ENCODE peak calls at places on chromosomes 7 and 10, in four cellular contexts. One of them, this sample, is unnamed.

GRCh38 chr10:15843705-15844104 is 16.6 kb downstream of the MINDY3 start:
- DNase-seq in transverse colon: no peak
- DNase-seq in AG04450: no peak
- DNase-seq in HL-60: no peak
- DNase-seq in this sample: no peak

GRCh38 chr10:73044378-73045285 is 52.0 kb downstream of the P4HA1 start:
- DNase-seq in transverse colon: no peak
- DNase-seq in AG04450: peak
- DNase-seq in HL-60: no peak
- DNase-seq in this sample: peak

GRCh38 chr7:124989911-124990310 is 60.3 kb upstream of the POT1 start:
- DNase-seq in transverse colon: no peak
- DNase-seq in AG04450: no peak
- DNase-seq in HL-60: no peak
- DNase-seq in this sample: no peak

GRCh38 chr10:86265877-86266259 is 100.7 kb downstream of the GRID1 start:
- DNase-seq in transverse colon: no peak
- DNase-seq in AG04450: no peak
- DNase-seq in HL-60: no peak
- DNase-seq in this sample: no peak

GRCh38 chr7:129515381-129515780 is 13.1 kb downstream of the SMKR1 start:
- DNase-seq in transverse colon: no peak
- DNase-seq in AG04450: no peak
- DNase-seq in HL-60: no peak
- DNase-seq in this sample: no peak

GRCh38 chr7:141928147-141928894 is 12.1 kb downstream of the OR9A4 start:
- DNase-seq in transverse colon: no peak
- DNase-seq in AG04450: no peak
- DNase-seq in HL-60: peak
- DNase-seq in this sample: no peak

GRCh38 chr10:79280956-79281355 is 66.3 kb upstream of the PPIF start:
- DNase-seq in transverse colon: no peak
- DNase-seq in AG04450: no peak
- DNase-seq in HL-60: no peak
- DNase-seq in this sample: no peak

GRCh38 chr10:119299531-119299930 is 92.2 kb downstream of the GRK5 start:
- DNase-seq in transverse colon: no peak
- DNase-seq in AG04450: no peak
- DNase-seq in HL-60: peak
- DNase-seq in this sample: no peak

GRCh38 chr7:40493609-40494041 is 358.8 kb downstream of the SUGCT start:
- DNase-seq in transverse colon: no peak
- DNase-seq in AG04450: no peak
- DNase-seq in HL-60: no peak
- DNase-seq in this sample: no peak

GRCh38 chr7:49119706-49120105 is 195.4 kb downstream of the CDC14C start:
- DNase-seq in transverse colon: no peak
- DNase-seq in AG04450: no peak
- DNase-seq in HL-60: no peak
- DNase-seq in this sample: no peak

GRCh38 chr10:112006407-112006806 is 177.2 kb downstream of the GPAM start:
- DNase-seq in transverse colon: no peak
- DNase-seq in AG04450: no peak
- DNase-seq in HL-60: no peak
- DNase-seq in this sample: no peak

GRCh38 chr10:63206997-63207952 is 74.1 kb downstream of the NRBF2 start:
- DNase-seq in transverse colon: no peak
- DNase-seq in AG04450: peak
- DNase-seq in HL-60: peak
- DNase-seq in this sample: peak

GRCh38 chr7:117008849-117009531 is 55.7 kb downstream of the ST7 start:
- DNase-seq in transverse colon: no peak
- DNase-seq in AG04450: no peak
- DNase-seq in HL-60: peak
- DNase-seq in this sample: no peak

GRCh38 chr10:117781216-117781836 is 238.8 kb downstream of the EMX2 start:
- DNase-seq in transverse colon: no peak
- DNase-seq in AG04450: no peak
- DNase-seq in HL-60: no peak
- DNase-seq in this sample: no peak

GRCh38 chr7:604884-605531 is 85.4 kb upstream of the PDGFA start:
- DNase-seq in transverse colon: no peak
- DNase-seq in AG04450: no peak
- DNase-seq in HL-60: no peak
- DNase-seq in this sample: no peak

GRCh38 chr10:35004651-35005050 is 85.5 kb downstream of the CUL2 start:
- DNase-seq in transverse colon: no peak
- DNase-seq in AG04450: no peak
- DNase-seq in HL-60: peak
- DNase-seq in this sample: no peak

GRCh38 chr7:129553861-129554530 is 51.7 kb downstream of the SMKR1 start:
- DNase-seq in transverse colon: no peak
- DNase-seq in AG04450: no peak
- DNase-seq in HL-60: peak
- DNase-seq in this sample: no peak

GRCh38 chr10:112778579-112778978 is 171.5 kb upstream of the TCF7L2 start:
- DNase-seq in transverse colon: no peak
- DNase-seq in AG04450: no peak
- DNase-seq in HL-60: no peak
- DNase-seq in this sample: no peak

GRCh38 chr7:111756687-111757178 is 194.4 kb upstream of the IMMP2L start:
- DNase-seq in transverse colon: peak
- DNase-seq in AG04450: peak
- DNase-seq in HL-60: peak
- DNase-seq in this sample: peak

GRCh38 chr7:38451840-38452239 is 178.4 kb upstream of the TARP start:
- DNase-seq in transverse colon: no peak
- DNase-seq in AG04450: no peak
- DNase-seq in HL-60: no peak
- DNase-seq in this sample: no peak

GRCh38 chr7:44057181-44057848 is 8.1 kb downstream of the PGAM2 start:
- DNase-seq in transverse colon: no peak
- DNase-seq in AG04450: no peak
- DNase-seq in HL-60: no peak
- DNase-seq in this sample: no peak

GRCh38 chr10:90964781-90965462 is 44.0 kb upstream of the ANKRD1 start:
- DNase-seq in transverse colon: no peak
- DNase-seq in AG04450: no peak
- DNase-seq in HL-60: no peak
- DNase-seq in this sample: no peak

GRCh38 chr7:157550300-157551275 is 213.8 kb downstream of the DNAJB6 start:
- DNase-seq in transverse colon: no peak
- DNase-seq in AG04450: no peak
- DNase-seq in HL-60: peak
- DNase-seq in this sample: no peak

GRCh38 chr10:27986831-27987230 is 12.0 kb downstream of the ODAD2 start:
- DNase-seq in transverse colon: no peak
- DNase-seq in AG04450: no peak
- DNase-seq in HL-60: no peak
- DNase-seq in this sample: no peak

GRCh38 chr10:43218206-43218950 is 48.5 kb downstream of the RASGEF1A start:
- DNase-seq in transverse colon: no peak
- DNase-seq in AG04450: no peak
- DNase-seq in HL-60: no peak
- DNase-seq in this sample: peak

GRCh38 chr10:113558336-113558735 is 5.5 kb downstream of the HABP2 start:
- DNase-seq in transverse colon: no peak
- DNase-seq in AG04450: no peak
- DNase-seq in HL-60: no peak
- DNase-seq in this sample: no peak

GRCh38 chr10:124568858-124569622 is 107.4 kb downstream of the LHPP start:
- DNase-seq in transverse colon: no peak
- DNase-seq in AG04450: no peak
- DNase-seq in HL-60: no peak
- DNase-seq in this sample: no peak
- TF ChIP-seq CTCF in transverse colon: no peak
- TF ChIP-seq CTCF in AG04450: no peak
- TF ChIP-seq CTCF in HL-60: no peak
- TF ChIP-seq CTCF in this sample: no peak

GRCh38 chr7:17530249-17530648 is 231.8 kb downstream of the AHR start:
- DNase-seq in transverse colon: no peak
- DNase-seq in AG04450: no peak
- DNase-seq in HL-60: no peak
- DNase-seq in this sample: no peak

GRCh38 chr7:17532861-17533404 is 234.5 kb downstream of the AHR start:
- DNase-seq in transverse colon: no peak
- DNase-seq in AG04450: no peak
- DNase-seq in HL-60: no peak
- DNase-seq in this sample: no peak

GRCh38 chr7:17528636-17529035 is 230.2 kb downstream of the AHR start:
- DNase-seq in transverse colon: no peak
- DNase-seq in AG04450: no peak
- DNase-seq in HL-60: no peak
- DNase-seq in this sample: no peak

GRCh38 chr7:17534348-17534747 is 235.9 kb downstream of the AHR start:
- DNase-seq in transverse colon: no peak
- DNase-seq in AG04450: no peak
- DNase-seq in HL-60: no peak
- DNase-seq in this sample: no peak

DNA sequence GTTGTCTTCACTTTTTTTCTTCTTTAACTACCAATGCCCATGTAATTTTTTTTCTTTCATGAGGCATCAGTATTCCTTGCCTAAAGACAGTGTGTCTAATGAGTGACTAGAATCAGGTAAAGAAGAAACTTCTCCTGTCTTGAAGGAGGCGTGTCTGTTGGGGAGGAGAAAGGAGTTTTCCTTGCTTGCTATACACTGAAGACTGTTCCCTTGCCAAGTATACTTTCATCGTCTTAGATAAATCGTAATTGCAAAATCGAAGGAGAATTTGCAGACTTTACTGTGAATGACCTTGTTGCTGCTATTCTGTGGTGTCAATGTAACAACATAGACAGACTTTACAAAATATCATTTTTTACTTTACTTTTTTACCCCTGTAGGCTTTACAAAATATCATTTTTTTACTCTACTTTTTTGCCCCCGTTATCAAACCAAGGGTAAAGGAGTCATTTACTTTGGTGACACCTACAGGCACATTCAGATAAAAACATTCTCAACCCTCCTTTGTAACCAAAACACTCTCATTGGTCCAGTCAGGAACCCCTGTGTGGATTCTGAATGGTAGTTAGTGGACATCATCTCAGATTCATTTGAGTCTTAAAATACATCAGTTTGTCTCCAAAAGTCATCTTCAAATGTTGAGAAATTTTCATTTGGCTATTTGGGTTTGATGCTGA is 232.4 kb downstream of the AHR start:
- DNase-seq in transverse colon: no peak
- DNase-seq in AG04450: no peak
- DNase-seq in HL-60: no peak
- DNase-seq in this sample: no peak
- TF ChIP-seq CTCF in transverse colon: peak
- TF ChIP-seq CTCF in AG04450: peak
- TF ChIP-seq CTCF in HL-60: no peak
- TF ChIP-seq CTCF in this sample: no peak

DNA sequence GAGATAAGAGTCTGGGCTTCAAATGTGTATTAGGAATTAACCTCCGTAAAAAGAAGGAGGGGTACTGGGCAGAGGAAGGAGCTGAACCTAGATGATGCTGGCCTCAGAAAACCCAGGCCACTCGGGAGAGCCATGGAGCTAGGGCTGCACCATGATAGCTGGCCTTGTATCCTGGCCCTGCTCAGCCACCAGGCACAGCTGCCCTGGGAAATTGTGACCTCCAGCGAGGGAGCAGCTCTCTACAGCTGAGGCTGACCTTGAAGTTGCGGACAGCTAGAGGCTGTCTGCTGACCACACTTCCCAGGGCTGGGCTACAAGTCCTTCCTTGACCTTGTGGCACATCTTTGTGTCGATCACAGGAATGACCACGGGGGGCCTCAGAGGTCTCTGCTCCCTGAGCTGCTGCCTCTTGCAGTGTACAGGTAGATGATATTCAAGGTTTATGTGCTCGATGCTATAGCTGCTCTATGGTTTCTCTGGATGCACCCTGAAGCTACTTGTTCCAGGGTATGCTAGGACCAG is 38.3 kb upstream of the SLC35B4 start:
- DNase-seq in transverse colon: no peak
- DNase-seq in AG04450: no peak
- DNase-seq in HL-60: no peak
- DNase-seq in this sample: no peak
- TF ChIP-seq CTCF in transverse colon: no peak
- TF ChIP-seq CTCF in AG04450: no peak
- TF ChIP-seq CTCF in HL-60: no peak
- TF ChIP-seq CTCF in this sample: no peak

DNA sequence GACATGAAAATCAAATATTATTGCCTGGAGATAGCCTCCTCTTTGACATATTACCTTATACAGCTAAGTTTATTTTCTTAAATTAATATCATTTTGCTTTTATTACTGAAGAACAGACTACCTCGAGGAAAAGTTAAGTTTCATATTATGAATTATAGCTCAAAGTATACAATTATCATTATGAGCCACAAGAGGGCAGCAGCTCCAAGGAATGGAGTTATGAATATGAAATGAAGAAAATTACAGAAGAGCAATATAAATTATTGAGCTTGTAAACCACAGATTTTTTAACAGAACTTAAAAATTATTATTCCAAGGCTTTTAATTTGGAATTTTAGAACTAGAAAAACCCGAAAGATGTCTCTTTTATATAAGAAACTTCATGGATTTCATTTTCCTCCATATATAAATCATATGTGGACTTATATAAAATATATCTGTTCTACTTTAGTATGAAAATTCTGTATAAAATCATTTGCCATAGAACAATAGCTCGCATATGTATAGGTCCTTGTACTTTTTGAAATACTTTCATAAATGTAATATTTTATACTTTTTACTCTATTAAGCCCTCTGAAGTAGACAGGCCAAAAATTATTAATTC is 40.1 kb downstream of the IQUB start:
- DNase-seq in transverse colon: peak
- DNase-seq in AG04450: no peak
- DNase-seq in HL-60: no peak
- DNase-seq in this sample: no peak
- TF ChIP-seq CTCF in transverse colon: peak
- TF ChIP-seq CTCF in AG04450: peak
- TF ChIP-seq CTCF in HL-60: peak
- TF ChIP-seq CTCF in this sample: peak